ENCODE peak calls at places on chromosomes 5 and 9, in seven cellular contexts. One of them, this sample, is unnamed. For H3K4me1, the result is how much of the 10 kb centered on the place peaks cover.

GRCh38 chr9:127763918-127764384 is 14.5 kb downstream of the SH2D3C start:
- DNase-seq in fibroblast of lung: no peak
- DNase-seq in OCI-LY7: peak
- DNase-seq in hepatocyte: no peak
- DNase-seq in GM23338: peak
- DNase-seq in neuronal stem cell: peak
- DNase-seq in K562: peak
- DNase-seq in this sample: no peak

GRCh38 chr5:134603059-134603458 is 29.6 kb downstream of the SAR1B start:
- DNase-seq in K562: no peak
- DNase-seq in hepatocyte: no peak
- DNase-seq in neuronal stem cell: no peak
- DNase-seq in fibroblast of lung: peak
- DNase-seq in GM23338: no peak
- DNase-seq in OCI-LY7: no peak
- DNase-seq in this sample: peak

GRCh38 chr5:78269088-78269703 is 25.3 kb downstream of the AP3B1 start:
- DNase-seq in OCI-LY7: peak
- DNase-seq in K562: peak
- DNase-seq in hepatocyte: no peak
- DNase-seq in neuronal stem cell: no peak
- DNase-seq in GM23338: peak
- DNase-seq in fibroblast of lung: peak
- DNase-seq in this sample: peak

GRCh38 chr5:140303987-140304386 is 1.1 kb upstream of the PFDN1 start:
- DNase-seq in K562: no peak
- DNase-seq in fibroblast of lung: no peak
- DNase-seq in GM23338: no peak
- DNase-seq in OCI-LY7: no peak
- DNase-seq in hepatocyte: no peak
- DNase-seq in neuronal stem cell: no peak
- DNase-seq in this sample: no peak

GRCh38 chr5:25190521-25191000 is 545.8 kb upstream of the CDH10 start:
- DNase-seq in OCI-LY7: no peak
- DNase-seq in hepatocyte: no peak
- DNase-seq in fibroblast of lung: no peak
- DNase-seq in neuronal stem cell: no peak
- DNase-seq in GM23338: no peak
- DNase-seq in K562: no peak
- DNase-seq in this sample: no peak

GRCh38 chr5:140398379-140398811 is 3.2 kb upstream of the ANKHD1 start:
- DNase-seq in GM23338: no peak
- DNase-seq in K562: no peak
- DNase-seq in neuronal stem cell: no peak
- DNase-seq in hepatocyte: no peak
- DNase-seq in fibroblast of lung: peak
- DNase-seq in OCI-LY7: no peak
- DNase-seq in this sample: peak

GRCh38 chr9:113570106-113570505 is 106.6 kb downstream of the RGS3 start:
- DNase-seq in K562: no peak
- DNase-seq in neuronal stem cell: no peak
- DNase-seq in fibroblast of lung: no peak
- DNase-seq in hepatocyte: no peak
- DNase-seq in OCI-LY7: no peak
- DNase-seq in GM23338: no peak
- DNase-seq in this sample: no peak

GRCh38 chr9:3825724-3826123 is 299.9 kb upstream of the RFX3 start:
- DNase-seq in GM23338: no peak
- DNase-seq in fibroblast of lung: no peak
- DNase-seq in K562: no peak
- DNase-seq in OCI-LY7: no peak
- DNase-seq in neuronal stem cell: no peak
- DNase-seq in hepatocyte: no peak
- DNase-seq in this sample: no peak

GRCh38 chr5:100840364-100840763 is 62.7 kb downstream of the ST8SIA4 start:
- DNase-seq in K562: no peak
- DNase-seq in OCI-LY7: peak
- DNase-seq in GM23338: no peak
- DNase-seq in fibroblast of lung: peak
- DNase-seq in neuronal stem cell: no peak
- DNase-seq in hepatocyte: no peak
- DNase-seq in this sample: peak

GRCh38 chr5:179373101-179373934 is 28.1 kb upstream of the ADAMTS2 start:
- DNase-seq in GM23338: peak
- DNase-seq in fibroblast of lung: no peak
- DNase-seq in K562: no peak
- DNase-seq in hepatocyte: no peak
- DNase-seq in OCI-LY7: no peak
- DNase-seq in neuronal stem cell: no peak
- DNase-seq in this sample: no peak

DNA sequence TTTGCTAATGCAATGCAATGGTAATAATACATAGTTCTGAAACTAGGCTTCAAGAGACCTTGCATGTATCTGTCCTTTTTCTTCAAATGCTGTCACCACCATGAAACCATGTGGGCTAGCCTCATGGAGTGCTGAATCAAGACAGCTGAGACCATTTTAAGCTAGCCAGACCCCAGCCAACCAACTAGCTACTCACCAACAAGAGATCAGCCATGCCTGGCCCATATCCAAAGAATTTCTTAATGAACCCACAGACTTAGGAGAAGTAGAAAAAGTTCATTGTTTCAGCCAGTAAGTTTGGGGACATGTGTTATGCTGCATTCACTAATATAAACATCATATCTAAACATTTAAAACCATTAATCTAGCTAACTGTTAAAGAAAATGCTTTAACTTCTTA is 139.8 kb upstream of the EDIL3 start:
- DNase-seq in K562: no peak
- DNase-seq in hepatocyte: no peak
- DNase-seq in GM23338: no peak
- DNase-seq in OCI-LY7: no peak
- DNase-seq in fibroblast of lung: peak
- DNase-seq in neuronal stem cell: no peak
- DNase-seq in this sample: no peak
- H3K4me1 ChIP-seq in K562: under half
- H3K4me1 ChIP-seq in hepatocyte: under half
- H3K4me1 ChIP-seq in GM23338: under half
- H3K4me1 ChIP-seq in OCI-LY7: under half
- H3K4me1 ChIP-seq in fibroblast of lung: under half
- H3K4me1 ChIP-seq in neuronal stem cell: under half
- H3K4me1 ChIP-seq in this sample: under half

DNA sequence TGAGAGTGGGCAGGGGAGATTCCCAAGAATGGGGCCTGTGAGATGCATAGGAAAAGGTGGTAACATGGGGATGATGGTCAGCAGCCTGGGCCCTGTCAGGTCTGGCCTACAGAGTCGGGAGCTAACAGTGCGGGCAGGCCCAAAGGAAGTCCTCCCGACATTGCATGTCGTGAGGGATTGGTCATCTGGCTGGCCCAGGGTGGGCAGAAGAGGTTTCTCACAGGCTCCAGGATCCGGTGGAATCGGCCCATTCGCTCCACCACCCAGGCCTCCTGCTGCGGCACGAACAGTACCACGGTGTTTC is 514 bp downstream of the STOML2 start:
- DNase-seq in GM23338: peak
- DNase-seq in K562: no peak
- DNase-seq in OCI-LY7: no peak
- DNase-seq in fibroblast of lung: no peak
- DNase-seq in hepatocyte: no peak
- DNase-seq in neuronal stem cell: no peak
- DNase-seq in this sample: no peak
- H2AFZ ChIP-seq in GM23338: peak
- H2AFZ ChIP-seq in K562: peak
- H2AFZ ChIP-seq in OCI-LY7: peak
- H2AFZ ChIP-seq in fibroblast of lung: peak
- H2AFZ ChIP-seq in hepatocyte: peak
- H2AFZ ChIP-seq in neuronal stem cell: peak
- H2AFZ ChIP-seq in this sample: peak

GRCh38 chr5:167949435-167949834 is 342.0 kb upstream of the WWC1 start:
- DNase-seq in fibroblast of lung: no peak
- DNase-seq in K562: no peak
- DNase-seq in OCI-LY7: no peak
- DNase-seq in hepatocyte: no peak
- DNase-seq in neuronal stem cell: no peak
- DNase-seq in GM23338: no peak
- DNase-seq in this sample: no peak

GRCh38 chr5:167950126-167950721 is 341.2 kb upstream of the WWC1 start:
- DNase-seq in OCI-LY7: no peak
- DNase-seq in hepatocyte: no peak
- DNase-seq in GM23338: no peak
- DNase-seq in neuronal stem cell: no peak
- DNase-seq in K562: no peak
- DNase-seq in fibroblast of lung: peak
- DNase-seq in this sample: no peak

GRCh38 chr5:167952278-167952990 is 339.0 kb upstream of the WWC1 start:
- DNase-seq in neuronal stem cell: no peak
- DNase-seq in GM23338: no peak
- DNase-seq in hepatocyte: no peak
- DNase-seq in OCI-LY7: no peak
- DNase-seq in fibroblast of lung: no peak
- DNase-seq in K562: no peak
- DNase-seq in this sample: no peak

GRCh38 chr5:167951121-167951520 is 340.3 kb upstream of the WWC1 start:
- DNase-seq in K562: no peak
- DNase-seq in hepatocyte: no peak
- DNase-seq in fibroblast of lung: peak
- DNase-seq in OCI-LY7: no peak
- DNase-seq in GM23338: no peak
- DNase-seq in neuronal stem cell: no peak
- DNase-seq in this sample: no peak

GRCh38 chr5:167953151-167953788 is 338.2 kb upstream of the WWC1 start:
- DNase-seq in neuronal stem cell: peak
- DNase-seq in hepatocyte: no peak
- DNase-seq in OCI-LY7: no peak
- DNase-seq in fibroblast of lung: no peak
- DNase-seq in GM23338: no peak
- DNase-seq in K562: no peak
- DNase-seq in this sample: no peak
- H3K4me1 ChIP-seq in neuronal stem cell: under half
- H3K4me1 ChIP-seq in hepatocyte: under half
- H3K4me1 ChIP-seq in OCI-LY7: under half
- H3K4me1 ChIP-seq in fibroblast of lung: under half
- H3K4me1 ChIP-seq in GM23338: under half
- H3K4me1 ChIP-seq in K562: under half
- H3K4me1 ChIP-seq in this sample: under half

GRCh38 chr5:1647580-1647979 is 123.8 kb upstream of the LPCAT1 start:
- DNase-seq in hepatocyte: no peak
- DNase-seq in neuronal stem cell: no peak
- DNase-seq in OCI-LY7: no peak
- DNase-seq in GM23338: no peak
- DNase-seq in fibroblast of lung: no peak
- DNase-seq in K562: no peak
- DNase-seq in this sample: no peak

GRCh38 chr5:1642221-1642620 is 118.5 kb upstream of the LPCAT1 start:
- DNase-seq in fibroblast of lung: no peak
- DNase-seq in GM23338: no peak
- DNase-seq in hepatocyte: no peak
- DNase-seq in neuronal stem cell: no peak
- DNase-seq in OCI-LY7: no peak
- DNase-seq in K562: no peak
- DNase-seq in this sample: no peak

GRCh38 chr5:1642621-1643061 is 118.9 kb upstream of the LPCAT1 start:
- DNase-seq in K562: no peak
- DNase-seq in neuronal stem cell: no peak
- DNase-seq in hepatocyte: no peak
- DNase-seq in OCI-LY7: no peak
- DNase-seq in fibroblast of lung: no peak
- DNase-seq in GM23338: no peak
- DNase-seq in this sample: no peak

GRCh38 chr5:1643651-1644392 is 120.1 kb upstream of the LPCAT1 start:
- DNase-seq in OCI-LY7: no peak
- DNase-seq in K562: no peak
- DNase-seq in neuronal stem cell: no peak
- DNase-seq in GM23338: peak
- DNase-seq in hepatocyte: no peak
- DNase-seq in fibroblast of lung: no peak
- DNase-seq in this sample: peak

DNA sequence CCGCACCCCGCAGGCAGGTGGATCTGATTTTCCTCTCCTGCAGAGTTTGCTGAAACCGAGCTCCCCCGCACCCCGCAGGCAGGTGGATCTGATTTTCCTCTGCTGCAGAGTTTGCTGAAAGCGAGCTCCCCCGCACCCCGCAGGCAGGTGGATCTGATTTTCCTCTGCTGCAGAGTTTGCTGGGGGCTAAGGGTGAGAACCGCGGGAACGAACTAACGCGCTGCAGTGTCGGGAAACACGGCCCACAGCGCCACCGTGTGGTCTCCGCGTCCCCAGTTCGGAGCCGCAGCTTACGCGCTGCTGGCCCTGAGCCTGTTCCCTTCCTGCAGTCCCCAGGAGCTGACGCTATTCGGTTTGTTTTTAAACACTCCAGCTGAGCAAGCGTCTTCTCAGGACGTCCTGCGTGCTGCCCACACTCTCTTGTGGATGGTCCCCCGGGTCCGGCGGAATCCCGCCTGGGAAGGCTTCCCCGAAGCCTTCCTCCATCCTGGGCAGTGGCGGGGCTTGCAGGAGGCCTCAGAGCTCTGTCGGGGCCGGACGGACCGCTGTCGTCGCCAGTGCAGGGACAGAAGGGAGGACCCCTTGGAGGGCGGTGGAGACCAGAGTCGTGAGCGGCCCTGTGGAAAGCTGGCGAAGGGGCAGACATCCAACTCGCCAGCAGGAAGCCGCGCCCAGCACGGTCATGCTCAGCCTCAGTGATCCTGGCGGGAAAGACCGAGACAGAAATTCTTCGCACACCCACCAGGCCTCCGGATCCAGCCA is 121.2 kb upstream of the LPCAT1 start:
- DNase-seq in OCI-LY7: peak
- DNase-seq in fibroblast of lung: peak
- DNase-seq in neuronal stem cell: peak
- DNase-seq in GM23338: peak
- DNase-seq in hepatocyte: peak
- DNase-seq in K562: peak
- DNase-seq in this sample: peak
- H2AFZ ChIP-seq in OCI-LY7: peak
- H2AFZ ChIP-seq in fibroblast of lung: no peak
- H2AFZ ChIP-seq in neuronal stem cell: peak
- H2AFZ ChIP-seq in GM23338: peak
- H2AFZ ChIP-seq in hepatocyte: peak
- H2AFZ ChIP-seq in K562: no peak
- H2AFZ ChIP-seq in this sample: peak

This sample was measured in PC-3.